ENCODE peak calls at places on chromosomes 4 and X, in six cellular contexts. H is stimulated activated CD4-positive, alpha-beta T cell treated with anti-CD3 and anti-CD28 coated beads, Interleukin-1b, Interleukin-23, amount 100 ng/mL, for 1 hour; A is NCI-H146; P is M059J; U is BJ; N is OCI-LY7. F is an unnamed sample.

GRCh38 chrX:96389314-96390048 is 295.2 kb upstream of the DIAPH2 start:
- DNase-seq in N (no peak), H (no peak), U (no peak), P (no peak), A (no peak), F (no peak)

GRCh38 chrX:110847334-110847733 is 51.7 kb upstream of the CHRDL1 start:
- DNase-seq in H (no peak), P (peak), A (peak), U (no peak), N (peak), F (no peak)

GRCh38 chr4:7852568-7853185 is 87.0 kb downstream of the AFAP1 start:
- DNase-seq in A (no peak), H (no peak), U (no peak), N (no peak), P (peak), F (peak)

GRCh38 chr4:187965726-187966125 is 29.8 kb upstream of the ZFP42 start:
- DNase-seq in A (no peak), P (no peak), N (no peak), U (no peak), H (no peak), F (no peak)

GRCh38 chr4:62204136-62204535 is 1004.0 kb downstream of the ADGRL3 start:
- DNase-seq in P (no peak), U (no peak), H (no peak), A (no peak), N (no peak), F (no peak)

GRCh38 chr4:167234388-167234881 is at the start of gene SPOCK3:
- DNase-seq in A (peak), U (no peak), N (no peak), H (no peak), P (peak), F (no peak)

GRCh38 chrX:106999002-106999975 is 723 bp downstream of the MORC4 start:
- DNase-seq in N (peak), H (no peak), A (peak), P (peak), U (no peak), F (peak)

GRCh38 chr4:137129471-137130244 is 402.6 kb downstream of the PCDH18 start:
- DNase-seq in P (no peak), H (no peak), N (no peak), A (no peak), U (no peak), F (no peak)

GRCh38 chr4:48369248-48369647 is 27.9 kb downstream of the SLAIN2 start:
- DNase-seq in P (peak), H (no peak), U (no peak), N (no peak), A (no peak), F (no peak)

GRCh38 chrX:139972629-139973257 is 7.4 kb upstream of the CXorf66 start:
- DNase-seq in H (no peak), U (no peak), N (no peak), P (no peak), A (no peak), F (no peak)

GRCh38 chrX:40176256-40176978 is 78.7 kb upstream of the BCOR start:
- DNase-seq in N (peak), A (peak), P (peak), H (peak), U (no peak), F (no peak)

GRCh38 chr4:119652978-119653377 is 24.4 kb upstream of the PDE5A start:
- DNase-seq in U (no peak), N (no peak), A (no peak), P (peak), H (no peak), F (peak)

GRCh38 chrX:18873189-18873791 is 110.6 kb downstream of the PHKA2 start:
- DNase-seq in U (peak), P (peak), N (no peak), H (no peak), A (no peak), F (peak)

GRCh38 chr4:55781809-55782208 is 37.8 kb upstream of the EXOC1L start:
- DNase-seq in A (no peak), H (no peak), P (no peak), U (no peak), N (no peak), F (no peak)

GRCh38 chrX:72576161-72576896 is 3.7 kb upstream of the HDAC8 start:
- DNase-seq in N (no peak), P (peak), H (no peak), U (no peak), A (no peak), F (peak)

GRCh38 chr4:83281326-83281725 is 3.3 kb downstream of the COQ2 start:
- DNase-seq in N (peak), A (no peak), U (no peak), H (no peak), P (no peak), F (no peak)

GRCh38 chrX:55451990-55452824 is at the start of gene MAGEH1:
- DNase-seq in P (peak), N (peak), A (peak), H (peak), U (peak), F (no peak)

GRCh38 chr4:13984996-13985780 is 357.7 kb upstream of the BOD1L1 start:
- DNase-seq in N (no peak), U (no peak), A (no peak), P (peak), H (no peak), F (peak)

F was measured in NCI-H226.